ENCODE peak calls at places on chromosome 4, in eight cellular contexts. W, I, U, R, A, N, K and Y are unnamed samples.

GRCh38 chr4:47334597-47335185 is 128.8 kb downstream of the COMMD8 start:
- DNase-seq in W (no peak), I (no peak), U (no peak), R (no peak), A (no peak), N (no peak), K (no peak), Y (no peak)

GRCh38 chr4:11912886-11913285 is 484.2 kb upstream of the HS3ST1 start:
- DNase-seq in W (no peak), I (no peak), U (no peak), R (no peak), A (no peak), N (no peak), K (no peak), Y (no peak)

GRCh38 chr4:133982533-133983224 is 218.9 kb downstream of the PABPC4L start:
- DNase-seq in W (no peak), I (no peak), U (no peak), R (no peak), A (no peak), N (no peak), K (no peak), Y (no peak)

GRCh38 chr4:152508386-152508785 is 27.5 kb downstream of the FBXW7 start:
- DNase-seq in W (no peak), I (no peak), U (no peak), R (no peak), A (no peak), N (no peak), K (no peak), Y (no peak)

GRCh38 chr4:76449824-76450223 is 14.8 kb downstream of the SHROOM3 start:
- DNase-seq in W (no peak), I (no peak), U (no peak), R (no peak), A (no peak), N (no peak), K (peak), Y (no peak)

GRCh38 chr4:153233761-153234371 is 29.6 kb downstream of the TRIM2 start:
- DNase-seq in W (no peak), I (no peak), U (no peak), R (peak), A (no peak), N (no peak), K (peak), Y (no peak)

GRCh38 chr4:143294310-143294709 is 42.4 kb upstream of the GAB1 start:
- DNase-seq in W (peak), I (no peak), U (peak), R (no peak), A (peak), N (no peak), K (peak), Y (no peak)

GRCh38 chr4:178599521-178599920 is 1157.3 kb upstream of the AGA start:
- DNase-seq in W (no peak), I (no peak), U (no peak), R (no peak), A (no peak), N (no peak), K (no peak), Y (no peak)

GRCh38 chr4:173211838-173212237 is 43.2 kb downstream of the GALNT7 start:
- DNase-seq in W (no peak), I (no peak), U (no peak), R (peak), A (no peak), N (no peak), K (peak), Y (no peak)

GRCh38 chr4:89619230-89619962 is 217.6 kb downstream of the SNCA start:
- DNase-seq in W (no peak), I (no peak), U (no peak), R (no peak), A (no peak), N (no peak), K (no peak), Y (no peak)

GRCh38 chr4:33930497-33930896 is 2313.8 kb downstream of the ARAP2 start:
- DNase-seq in W (no peak), I (no peak), U (no peak), R (no peak), A (no peak), N (no peak), K (peak), Y (no peak)

GRCh38 chr4:7828011-7828720 is 111.5 kb downstream of the AFAP1 start:
- DNase-seq in W (peak), I (peak), U (peak), R (peak), A (peak), N (no peak), K (peak), Y (no peak)

GRCh38 chr4:54233697-54234496 is 4.8 kb downstream of the PDGFRA start:
- DNase-seq in W (peak), I (peak), U (peak), R (peak), A (peak), N (peak), K (peak), Y (peak)

GRCh38 chr4:186693159-186693815 is 30.4 kb downstream of the FAT1 start:
- DNase-seq in W (peak), I (no peak), U (peak), R (peak), A (peak), N (no peak), K (peak), Y (no peak)

GRCh38 chr4:8077181-8078108 is 81.2 kb downstream of the ABLIM2 start:
- DNase-seq in W (peak), I (no peak), U (no peak), R (no peak), A (no peak), N (no peak), K (no peak), Y (no peak)

GRCh38 chr4:60879135-60879701 is 320.9 kb upstream of the ADGRL3 start:
- DNase-seq in W (no peak), I (no peak), U (no peak), R (no peak), A (no peak), N (no peak), K (no peak), Y (no peak)

GRCh38 chr4:80171251-80171650 is 26.1 kb upstream of the PRDM8 start:
- DNase-seq in W (no peak), I (no peak), U (no peak), R (no peak), A (no peak), N (no peak), K (peak), Y (no peak)

GRCh38 chr4:14218641-14219040 is 591.1 kb upstream of the BOD1L1 start:
- DNase-seq in W (no peak), I (no peak), U (no peak), R (no peak), A (no peak), N (no peak), K (no peak), Y (no peak)

DNA sequence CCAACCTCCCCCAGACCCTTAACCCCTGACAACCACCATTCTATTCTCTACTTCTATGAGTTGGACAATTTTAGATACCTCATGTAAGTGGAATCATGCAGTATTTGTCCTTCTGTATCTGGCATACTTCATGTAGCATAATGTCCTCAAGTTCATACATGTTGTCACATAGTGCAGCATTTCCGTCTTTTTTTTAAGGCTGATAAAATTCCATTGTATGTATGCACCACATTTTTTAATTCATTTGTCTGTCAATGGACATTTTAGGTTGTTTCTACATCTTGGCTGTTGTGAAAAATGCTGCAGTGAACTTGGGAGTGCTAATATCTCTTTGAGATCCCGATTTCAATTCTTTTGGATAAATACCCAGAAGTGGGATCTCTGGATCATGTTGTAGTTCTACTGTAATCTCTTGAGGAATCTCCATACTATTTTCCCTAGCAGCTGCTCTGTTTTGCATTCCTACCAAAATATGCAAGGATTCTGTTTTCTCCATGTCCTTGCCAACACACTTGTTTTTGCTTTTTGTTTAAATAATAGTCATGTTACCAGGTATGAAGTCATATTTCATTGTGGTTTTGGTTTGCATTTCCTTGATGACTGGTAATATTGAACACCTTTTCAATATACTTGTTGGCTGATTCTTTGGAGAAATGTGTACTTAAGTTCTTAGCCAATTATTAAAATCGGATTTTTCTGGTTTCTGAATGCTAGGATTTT is 48.8 kb upstream of the ADAD1 start:
- DNase-seq in W (no peak), I (no peak), U (no peak), R (no peak), A (no peak), N (no peak), K (peak), Y (no peak)
- TF ChIP-seq CTCF in W (no peak), I (no peak), U (no peak), R (no peak), A (no peak), N (no peak), K (no peak), Y (no peak)

GRCh38 chr4:42280327-42281095 is 116.8 kb upstream of the SHISA3 start:
- DNase-seq in W (no peak), I (no peak), U (no peak), R (no peak), A (no peak), N (peak), K (peak), Y (no peak)
- TF ChIP-seq CTCF in W (peak), I (peak), U (peak), R (peak), A (peak), N (peak), K (peak), Y (no peak)

GRCh38 chr4:160182727-160183126 is 1079.8 kb downstream of the RAPGEF2 start:
- DNase-seq in W (no peak), I (no peak), U (no peak), R (no peak), A (no peak), N (no peak), K (no peak), Y (no peak)
- TF ChIP-seq CTCF in W (no peak), I (no peak), U (no peak), R (no peak), A (no peak), N (no peak), K (no peak), Y (no peak)

DNA sequence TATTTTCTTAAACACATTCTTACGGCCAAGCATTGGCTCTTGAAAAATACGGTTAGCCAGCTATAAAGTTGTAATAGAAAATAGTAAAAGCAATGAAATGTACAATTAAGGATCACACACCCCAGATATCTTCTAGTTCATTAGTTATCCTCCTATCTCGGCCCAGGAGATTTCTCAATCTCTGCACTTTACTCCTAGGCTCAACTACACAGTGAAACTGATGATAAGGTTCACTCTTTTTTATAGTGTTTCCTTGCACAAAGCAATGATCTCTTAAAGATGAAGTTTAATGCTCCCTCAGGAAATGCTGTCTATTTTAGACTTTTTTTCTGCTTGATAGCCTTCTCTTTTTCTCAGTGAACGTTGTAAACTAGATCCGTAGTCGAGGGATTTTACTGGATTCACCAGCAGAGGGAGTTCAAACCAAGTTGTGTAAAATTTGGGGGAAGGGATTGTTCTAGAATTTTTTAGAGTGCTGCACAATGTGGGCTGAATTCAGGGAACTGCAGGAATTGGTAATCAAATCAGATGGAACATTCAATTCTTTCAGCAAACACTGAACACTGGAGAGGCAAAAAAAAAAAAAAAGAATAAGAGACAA is 269.5 kb downstream of the GBA3 start:
- DNase-seq in W (no peak), I (no peak), U (no peak), R (no peak), A (no peak), N (peak), K (peak), Y (no peak)
- TF ChIP-seq CTCF in W (no peak), I (no peak), U (peak), R (peak), A (peak), N (peak), K (peak), Y (no peak)

DNA sequence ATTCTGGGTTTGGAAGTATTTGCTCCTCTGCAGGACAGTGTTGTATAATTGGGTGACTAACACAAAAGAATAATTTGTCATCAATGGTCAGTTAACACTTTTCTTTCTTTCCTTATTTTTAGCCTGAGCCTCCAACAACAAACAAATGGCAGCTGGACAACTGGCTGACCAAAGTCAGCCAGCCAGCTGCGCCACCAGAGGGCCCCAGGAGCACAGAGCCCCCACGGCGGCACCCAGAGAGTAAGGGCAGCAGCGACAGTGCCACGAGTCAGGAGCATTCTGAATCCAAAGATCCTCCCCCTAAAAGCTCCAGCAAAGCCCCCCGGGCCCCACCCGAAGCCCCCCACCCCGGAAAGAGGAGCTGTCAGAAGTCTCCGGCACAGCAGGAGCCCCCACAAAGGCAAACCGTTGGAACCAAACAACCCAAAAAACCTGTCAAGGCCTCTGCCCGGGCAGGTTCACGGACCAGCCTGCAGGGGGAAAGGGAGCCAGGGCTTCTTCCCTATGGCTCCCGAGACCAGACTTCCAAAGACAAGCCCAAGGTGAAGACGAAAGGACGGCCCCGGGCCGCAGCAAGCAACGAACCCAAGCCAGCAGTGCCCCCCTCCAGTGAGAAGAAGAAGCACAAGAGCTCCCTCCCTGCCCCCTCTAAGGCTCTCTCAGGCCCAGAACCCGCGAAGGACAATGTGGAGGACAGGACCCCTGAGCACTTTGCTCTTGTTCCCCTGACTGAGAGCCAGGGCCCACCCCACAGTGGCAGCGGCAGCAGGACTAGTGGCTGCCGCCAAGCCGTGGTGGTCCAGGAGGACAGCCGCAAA is 106.0 kb downstream of the KLHL8 start:
- DNase-seq in W (no peak), I (no peak), U (no peak), R (no peak), A (no peak), N (no peak), K (no peak), Y (no peak)
- TF ChIP-seq CTCF in W (no peak), I (no peak), U (peak), R (peak), A (no peak), N (peak), K (no peak), Y (no peak)

GRCh38 chr4:37603070-37603468 is 83.1 kb downstream of the RELL1 start:
- DNase-seq in W (peak), I (peak), U (peak), R (peak), A (peak), N (peak), K (peak), Y (peak)

GRCh38 chr4:37604464-37604863 is 81.7 kb downstream of the RELL1 start:
- DNase-seq in W (no peak), I (no peak), U (no peak), R (peak), A (no peak), N (no peak), K (peak), Y (no peak)

GRCh38 chr4:37602454-37603069 is 83.6 kb downstream of the RELL1 start:
- DNase-seq in W (no peak), I (no peak), U (no peak), R (no peak), A (no peak), N (no peak), K (no peak), Y (no peak)

GRCh38 chr4:37601527-37601926 is 84.6 kb downstream of the RELL1 start:
- DNase-seq in W (no peak), I (no peak), U (no peak), R (peak), A (peak), N (no peak), K (peak), Y (no peak)

GRCh38 chr4:37603711-37604110 is 82.5 kb downstream of the RELL1 start:
- DNase-seq in W (no peak), I (no peak), U (no peak), R (no peak), A (no peak), N (no peak), K (no peak), Y (no peak)
- TF ChIP-seq CTCF in W (no peak), I (no peak), U (no peak), R (no peak), A (no peak), N (no peak), K (no peak), Y (no peak)

DNA sequence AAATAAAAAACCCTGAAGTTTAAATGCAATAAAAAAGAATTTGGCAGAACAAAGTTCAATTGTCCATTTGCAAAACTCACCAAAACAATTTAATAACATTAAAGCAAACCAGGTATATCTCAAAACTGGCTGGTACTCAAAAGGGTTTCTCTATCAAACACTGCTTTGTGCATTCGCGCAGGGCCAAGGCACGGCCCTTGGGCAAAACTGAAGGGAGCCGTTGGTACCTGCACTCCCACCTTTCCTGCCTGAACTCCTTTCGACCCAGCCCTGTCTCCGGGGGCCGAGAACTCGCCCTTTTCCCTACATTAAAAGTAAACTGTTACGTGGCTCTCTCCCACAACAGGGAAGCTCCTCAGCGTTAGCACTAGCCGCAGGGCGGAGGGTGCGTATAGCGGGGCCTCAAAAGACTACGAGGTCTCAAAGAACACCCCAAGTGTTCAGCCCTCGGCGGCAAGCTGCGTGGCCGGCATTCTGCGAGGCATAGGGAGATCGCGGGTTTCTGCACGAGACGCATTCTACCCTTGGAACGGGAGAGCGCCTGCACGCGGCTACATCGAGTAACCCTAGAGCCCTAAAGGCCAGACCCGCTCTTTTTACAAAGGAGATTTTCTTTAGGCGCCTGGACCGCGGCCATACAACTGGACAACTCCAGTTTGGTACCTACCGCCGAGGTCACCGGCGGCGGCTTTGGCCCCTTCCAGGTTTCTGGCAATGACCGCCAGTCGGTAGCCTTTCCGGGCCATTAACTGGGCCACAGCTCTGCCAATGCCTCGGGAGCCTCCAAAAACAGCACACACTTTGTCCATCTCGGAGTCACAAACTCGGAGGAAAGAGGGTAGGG is 552 bp downstream of the CBR4 start:
- DNase-seq in W (peak), I (peak), U (peak), R (no peak), A (peak), N (peak), K (peak), Y (peak)
- TF ChIP-seq CTCF in W (peak), I (no peak), U (no peak), R (peak), A (no peak), N (peak), K (peak), Y (no peak)

GRCh38 chr4:183832776-183833450 is 72.2 kb upstream of the STOX2 start:
- DNase-seq in W (no peak), I (no peak), U (no peak), R (no peak), A (no peak), N (no peak), K (no peak), Y (no peak)

GRCh38 chr4:183831689-183832088 is 73.4 kb upstream of the STOX2 start:
- DNase-seq in W (no peak), I (no peak), U (no peak), R (no peak), A (no peak), N (no peak), K (no peak), Y (no peak)

GRCh38 chr4:183828839-183829238 is 76.3 kb upstream of the STOX2 start:
- DNase-seq in W (no peak), I (no peak), U (no peak), R (no peak), A (no peak), N (no peak), K (no peak), Y (no peak)

GRCh38 chr4:183830438-183830985 is 74.6 kb upstream of the STOX2 start:
- DNase-seq in W (no peak), I (no peak), U (no peak), R (no peak), A (no peak), N (no peak), K (no peak), Y (no peak)

GRCh38 chr4:183831026-183831446 is 74.1 kb upstream of the STOX2 start:
- DNase-seq in W (no peak), I (no peak), U (no peak), R (no peak), A (no peak), N (no peak), K (no peak), Y (no peak)
- TF ChIP-seq CTCF in W (no peak), I (no peak), U (no peak), R (no peak), A (no peak), N (no peak), K (no peak), Y (no peak)

DNA sequence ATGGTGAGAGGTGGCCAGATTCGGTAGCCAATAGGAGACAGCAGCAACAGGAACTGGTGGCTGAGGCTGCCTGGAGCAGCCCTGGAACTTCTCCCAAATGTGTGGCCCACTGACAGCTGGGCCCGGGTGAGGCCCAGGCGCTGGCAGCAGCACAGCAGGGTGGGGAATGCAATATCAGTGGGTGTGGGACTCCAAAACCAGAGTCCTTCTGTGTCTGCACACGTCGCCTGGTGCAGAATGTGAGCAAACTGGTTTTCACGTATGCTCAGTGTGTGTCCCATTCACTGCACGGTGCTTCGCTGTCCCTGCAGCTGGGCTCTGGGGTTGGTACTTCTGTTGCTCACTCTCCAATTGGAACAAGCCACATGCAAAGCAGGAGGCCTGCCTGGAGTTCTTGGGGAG is 14.4 kb upstream of the CENPU start:
- DNase-seq in W (peak), I (no peak), U (no peak), R (no peak), A (peak), N (no peak), K (no peak), Y (no peak)
- TF ChIP-seq CTCF in W (no peak), I (no peak), U (no peak), R (no peak), A (no peak), N (no peak), K (no peak), Y (no peak)